ENCODE peak calls at places on chromosomes 4 and X, in five cellular contexts. K, W, B, G and T are unnamed samples.
A peak's percentile ranks its signal among the peaks of the same experiment; 100 is the strongest.

GRCh38 chr4:177313263-177313662 is 3.6 kb downstream of the NEIL3 start:
- DNase-seq in G (no peak), K (no peak), B (no peak), W (no peak), T (no peak)

GRCh38 chr4:75723117-75723801 is 1.1 kb upstream of the USO1 start:
- DNase-seq in W (no peak), K (no peak), B (no peak), G (no peak), T (no peak)

GRCh38 chrX:76454456-76454927 is 27.0 kb downstream of the MAGEE1 start:
- DNase-seq in B (no peak), W (no peak), G (no peak), K (no peak), T (no peak)

GRCh38 chrX:56563231-56564116 is at the start of gene UBQLN2:
- DNase-seq in B (peak; percentile 87), G (peak; percentile 78), W (peak; percentile 42), K (peak; percentile 77), T (peak; percentile 86)

GRCh38 chr4:97605927-97606326 is 537.3 kb downstream of the STPG2 start:
- DNase-seq in B (no peak), G (no peak), K (no peak), W (no peak), T (no peak)

GRCh38 chr4:116099596-116099995 is 985.8 kb downstream of the TRAM1L1 start:
- DNase-seq in K (no peak), B (no peak), G (no peak), W (no peak), T (no peak)

GRCh38 chr4:53923921-53924320 is 140.5 kb downstream of the CHIC2 start:
- DNase-seq in W (no peak), B (no peak), K (no peak), G (no peak), T (no peak)

GRCh38 chr4:169383724-169384123 is 113.0 kb upstream of the SH3RF1 start:
- DNase-seq in B (no peak), K (no peak), W (peak; percentile 81), G (no peak), T (no peak)

GRCh38 chrX:119971184-119971583 is 27.6 kb upstream of the NKAP start:
- DNase-seq in G (no peak), K (no peak), W (no peak), B (no peak), T (no peak)

GRCh38 chr4:2804449-2804972 is 11.6 kb downstream of the SH3BP2 start:
- DNase-seq in W (no peak), G (peak; percentile 4), K (no peak), B (peak; percentile 39), T (peak; percentile 31)

GRCh38 chrX:135432453-135432852 is 10.7 kb downstream of the SMIM10L2A start:
- DNase-seq in W (no peak), B (no peak), G (no peak), K (no peak), T (no peak)

GRCh38 chr4:12729384-12729783 is 754.8 kb downstream of the RAB28 start:
- DNase-seq in W (no peak), G (no peak), B (no peak), K (no peak), T (no peak)

GRCh38 chr4:123524958-123525628 is 128.5 kb downstream of the SPRY1 start:
- DNase-seq in G (no peak), W (peak; percentile 29), B (no peak), K (no peak), T (no peak)

GRCh38 chrX:10902001-10902400 is 209.1 kb upstream of the HCCS start:
- DNase-seq in B (no peak), K (no peak), G (no peak), W (no peak), T (no peak)

GRCh38 chr4:172177382-172177781 is 364.2 kb downstream of the GALNTL6 start:
- DNase-seq in B (no peak), G (no peak), K (no peak), W (no peak), T (no peak)

GRCh38 chr4:176735300-176735699 is 57.4 kb downstream of the VEGFC start:
- DNase-seq in K (no peak), W (peak; percentile 29), B (no peak), G (no peak), T (no peak)

GRCh38 chrX:113892401-113892800 is 691.5 kb upstream of the HTR2C start:
- DNase-seq in W (no peak), G (no peak), K (no peak), B (no peak), T (no peak)

GRCh38 chr4:76449362-76449767 is 14.3 kb downstream of the SHROOM3 start:
- DNase-seq in G (no peak), W (no peak), B (no peak), K (no peak), T (no peak)

GRCh38 chr4:171516694-171517093 is 296.5 kb upstream of the GALNTL6 start:
- DNase-seq in K (no peak), B (no peak), W (no peak), G (no peak), T (no peak)

GRCh38 chr4:105996845-105997244 is 101.6 kb downstream of the NPNT start:
- DNase-seq in K (no peak), G (no peak), B (no peak), W (no peak), T (no peak)

GRCh38 chrX:124805486-124805885 is 459.1 kb downstream of the SH2D1A start:
- DNase-seq in G (no peak), B (no peak), K (no peak), W (no peak), T (no peak)

GRCh38 chrX:47146121-47146935 is 1.3 kb downstream of the RBM10 start:
- DNase-seq in K (no peak), B (no peak), W (no peak), G (no peak), T (no peak)

GRCh38 chr4:168645933-168646768 is 149.3 kb downstream of the PALLD start:
- DNase-seq in K (no peak), G (no peak), W (no peak), B (no peak), T (no peak)

GRCh38 chr4:105544517-105544916 is 7.9 kb upstream of the ARHGEF38 start:
- DNase-seq in K (no peak), W (no peak), G (no peak), B (no peak), T (no peak)

GRCh38 chrX:21487832-21488231 is 113.6 kb downstream of the CNKSR2 start:
- DNase-seq in W (no peak), G (no peak), B (no peak), K (no peak), T (no peak)

GRCh38 chrX:1242901-1243402 is 25.7 kb upstream of the CSF2RA start:
- DNase-seq in W (no peak), G (no peak), K (no peak), B (no peak), T (no peak)

GRCh38 chr4:116500225-116500624 is 585.2 kb downstream of the TRAM1L1 start:
- DNase-seq in G (no peak), W (no peak), B (no peak), K (no peak), T (no peak)

GRCh38 chr4:185382754-185383153 is 13.0 kb downstream of the LRP2BP start:
- DNase-seq in W (no peak), G (no peak), B (no peak), K (no peak), T (no peak)

GRCh38 chrX:118207831-118208453 is 91.3 kb upstream of the KLHL13 start:
- DNase-seq in G (no peak), B (no peak), W (no peak), K (no peak), T (no peak)

GRCh38 chr4:53889335-53890084 is 174.9 kb downstream of the CHIC2 start:
- DNase-seq in K (no peak), G (no peak), W (peak; percentile 72), B (no peak), T (no peak)

GRCh38 chr4:53821179-53821851 is 230.0 kb upstream of the LNX1 start:
- DNase-seq in B (no peak), G (no peak), W (no peak), K (no peak), T (no peak)

GRCh38 chr4:84962102-84962501 is 4.4 kb downstream of the WDFY3 start:
- DNase-seq in W (no peak), B (no peak), K (no peak), G (no peak), T (no peak)

GRCh38 chr4:107270614-107271013 is 234.5 kb upstream of the DKK2 start:
- DNase-seq in K (no peak), W (no peak), G (no peak), B (no peak), T (peak; percentile 43)

GRCh38 chr4:124275-125081 is at the start of gene ZNF718:
- DNase-seq in G (peak; percentile 96), W (peak; percentile 92), B (peak; percentile 93), K (peak; percentile 95), T (peak; percentile 93)
- H3K9me3 ChIP-seq in G (no peaks in the 10 kb centered on the region), W (peaks cover 30% of the 10 kb centered on the region), B (peaks cover 12% of the 10 kb centered on the region), K (peaks cover 14% of the 10 kb centered on the region), T (no peaks in the 10 kb centered on the region)

DNA sequence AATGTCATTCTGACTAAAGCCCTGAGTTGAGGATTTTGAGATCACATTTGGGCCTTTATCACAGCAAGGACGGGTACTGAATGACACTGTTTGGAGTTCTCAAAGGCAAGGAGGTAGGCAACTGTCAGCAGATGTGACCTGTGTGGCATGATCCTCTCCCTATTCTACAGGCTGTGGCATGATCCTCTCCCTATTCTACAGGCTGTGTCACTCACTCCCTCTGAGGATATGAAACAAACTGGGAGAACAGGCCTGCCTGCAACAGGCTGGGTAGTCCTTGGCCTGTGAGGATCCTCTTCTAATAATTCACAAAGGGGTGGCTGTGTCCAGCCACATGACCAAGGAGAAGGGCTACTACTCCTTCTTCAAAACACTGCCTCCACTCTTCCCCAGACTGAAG is 14.9 kb upstream of the TCEANC start:
- DNase-seq in G (no peak), K (no peak), W (no peak), B (no peak), T (no peak)
- H3K9me3 ChIP-seq in G (no peaks in the 10 kb centered on the region), K (peaks cover 7% of the 10 kb centered on the region), W (no peaks in the 10 kb centered on the region), B (no peaks in the 10 kb centered on the region), T (no peaks in the 10 kb centered on the region)

GRCh38 chrX:37755073-37755472 is 24.8 kb upstream of the CYBB start:
- DNase-seq in K (no peak), B (no peak), W (no peak), G (peak; percentile 21), T (no peak)

GRCh38 chrX:37759878-37760418 is 19.9 kb upstream of the CYBB start:
- DNase-seq in G (no peak), W (no peak), K (no peak), B (no peak), T (no peak)

GRCh38 chrX:37754518-37754917 is 25.3 kb upstream of the CYBB start:
- DNase-seq in K (no peak), B (no peak), W (no peak), G (no peak), T (no peak)

GRCh38 chrX:37753384-37753783 is 26.5 kb upstream of the CYBB start:
- DNase-seq in G (no peak), W (no peak), K (no peak), B (no peak), T (no peak)

DNA sequence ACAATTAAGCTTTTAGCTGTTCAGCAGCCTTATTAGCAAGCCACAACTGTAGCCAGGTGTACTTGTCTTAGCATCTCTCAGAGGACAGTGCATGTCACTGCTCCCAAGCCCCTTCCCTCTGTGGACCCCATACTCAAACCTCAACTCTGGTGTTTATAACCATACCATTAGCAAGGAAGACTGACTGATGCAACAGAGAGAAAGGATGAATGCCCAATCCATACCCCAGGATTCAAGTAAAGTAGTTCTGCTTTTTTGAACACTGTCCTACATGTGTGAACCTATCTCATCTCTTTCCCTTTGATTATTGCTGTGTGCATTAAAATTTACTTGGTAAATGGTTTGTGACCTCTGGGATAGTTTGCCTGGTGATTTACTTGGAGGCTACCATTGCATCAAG is 22.8 kb upstream of the CYBB start:
- DNase-seq in K (no peak), B (no peak), G (no peak), W (no peak), T (no peak)
- H3K9me3 ChIP-seq in K (no peaks in the 10 kb centered on the region), B (no peaks in the 10 kb centered on the region), G (no peaks in the 10 kb centered on the region), W (no peaks in the 10 kb centered on the region), T (no peaks in the 10 kb centered on the region)

GRCh38 chr4:188160406-188160805 is 21.2 kb downstream of the TRIML1 start:
- DNase-seq in B (no peak), G (no peak), K (no peak), W (no peak), T (no peak)
- H3K9me3 ChIP-seq in B (no peaks in the 10 kb centered on the region), G (no peaks in the 10 kb centered on the region), K (no peaks in the 10 kb centered on the region), W (peaks cover 33% of the 10 kb centered on the region), T (peaks cover 23% of the 10 kb centered on the region)